ENCODE peak calls at places on chromosomes 2 and 18, in five cellular contexts. U, F, W, X and B are unnamed samples.
A peak's percentile ranks its signal among the peaks of the same experiment; 100 is the strongest.

GRCh38 chr2:216989335-216990129 is 129.7 kb upstream of the TNP1 start:
- DNase-seq in U (no peak), F (no peak), W (no peak), X (no peak), B (no peak)

GRCh38 chr2:233700028-233700635 is 7.4 kb downstream of the UGT1A6 start:
- DNase-seq in U (no peak), F (peak; percentile 74), W (no peak), X (no peak), B (peak; percentile 44)

GRCh38 chr2:54899576-54900200 is 150.6 kb downstream of the RTN4 start:
- DNase-seq in U (no peak), F (no peak), W (no peak), X (no peak), B (peak; percentile 25)

GRCh38 chr18:36194719-36195315 is 7.5 kb downstream of the MOCOS start:
- DNase-seq in U (no peak), F (no peak), W (no peak), X (no peak), B (no peak)

GRCh38 chr2:100730290-100730868 is 89.6 kb upstream of the NPAS2 start:
- DNase-seq in U (no peak), F (peak; percentile 74), W (no peak), X (peak; percentile 64), B (peak; percentile 76)

GRCh38 chr18:51342815-51343214 is 145.3 kb upstream of the MEX3C start:
- DNase-seq in U (no peak), F (no peak), W (no peak), X (no peak), B (peak; percentile 61)

GRCh38 chr2:20012282-20013060 is at the start of gene MATN3:
- DNase-seq in U (peak; percentile 25), F (peak; percentile 63), W (no peak), X (peak; percentile 39), B (peak; percentile 55)

GRCh38 chr2:206150631-206151030 is 8.6 kb downstream of the NDUFS1 start:
- DNase-seq in U (no peak), F (no peak), W (no peak), X (no peak), B (no peak)

GRCh38 chr2:128473175-128474013 is 154.7 kb upstream of the HS6ST1 start:
- DNase-seq in U (no peak), F (no peak), W (no peak), X (no peak), B (no peak)

GRCh38 chr2:175080479-175080878 is 75.3 kb upstream of the CHN1 start:
- DNase-seq in U (no peak), F (no peak), W (no peak), X (no peak), B (no peak)

GRCh38 chr2:64857581-64858471 is 131.4 kb upstream of the SLC1A4 start:
- DNase-seq in U (peak; percentile 83), F (no peak), W (no peak), X (no peak), B (no peak)

GRCh38 chr2:150274108-150274507 is 213.4 kb downstream of the RND3 start:
- DNase-seq in U (no peak), F (no peak), W (no peak), X (no peak), B (no peak)

GRCh38 chr2:3738454-3738853 is 35.1 kb downstream of the DCDC2C start:
- DNase-seq in U (no peak), F (no peak), W (no peak), X (peak; percentile 45), B (peak; percentile 30)

GRCh38 chr18:8299054-8299708 is 310.1 kb upstream of the RAB12 start:
- DNase-seq in U (no peak), F (no peak), W (no peak), X (no peak), B (no peak)

GRCh38 chr2:101076581-101076980 is 74.5 kb downstream of the RPL31 start:
- DNase-seq in U (no peak), F (no peak), W (no peak), X (no peak), B (no peak)

GRCh38 chr18:69636529-69637301 is 236.0 kb downstream of the DOK6 start:
- DNase-seq in U (no peak), F (no peak), W (no peak), X (peak; percentile 16), B (no peak)

GRCh38 chr2:58633576-58634365 is 392.6 kb upstream of the FANCL start:
- DNase-seq in U (no peak), F (no peak), W (no peak), X (no peak), B (no peak)

GRCh38 chr18:61400714-61401113 is 67.5 kb downstream of the CDH20 start:
- DNase-seq in U (no peak), F (no peak), W (no peak), X (no peak), B (no peak)

GRCh38 chr2:167596072-167596471 is 651.3 kb downstream of the STK39 start:
- DNase-seq in U (no peak), F (no peak), W (no peak), X (no peak), B (no peak)

GRCh38 chr2:136117909-136118818 is at the start of gene CXCR4:
- DNase-seq in U (no peak), F (peak; percentile 80), W (peak; percentile 37), X (peak; percentile 86), B (peak; percentile 83)

GRCh38 chr2:238439093-238439849 is 12.5 kb downstream of the ASB1 start:
- DNase-seq in U (no peak), F (peak; percentile 61), W (no peak), X (no peak), B (peak; percentile 84)

GRCh38 chr2:235609746-235610145 is 115.9 kb downstream of the AGAP1 start:
- DNase-seq in U (no peak), F (no peak), W (no peak), X (no peak), B (no peak)

GRCh38 chr2:30375915-30376314 is 71.1 kb upstream of the LCLAT1 start:
- DNase-seq in U (no peak), F (no peak), W (no peak), X (no peak), B (no peak)

GRCh38 chr18:55048892-55049291 is 89.6 kb upstream of the CCDC68 start:
- DNase-seq in U (no peak), F (no peak), W (no peak), X (no peak), B (no peak)

GRCh38 chr2:202161106-202161836 is 77.1 kb downstream of the SUMO1 start:
- DNase-seq in U (no peak), F (no peak), W (no peak), X (no peak), B (no peak)

GRCh38 chr2:57979158-57979557 is 67.4 kb upstream of the VRK2 start:
- DNase-seq in U (no peak), F (no peak), W (no peak), X (no peak), B (no peak)

GRCh38 chr18:76405761-76406356 is 89.2 kb downstream of the ZNF516 start:
- DNase-seq in U (peak; percentile 11), F (peak; percentile 63), W (peak; percentile 48), X (peak; percentile 46), B (peak; percentile 55)

GRCh38 chr2:233892793-233893192 is 24.4 kb upstream of the TRPM8 start:
- DNase-seq in U (no peak), F (no peak), W (no peak), X (no peak), B (peak; percentile 4)

GRCh38 chr2:164890533-164890932 is 48.9 kb upstream of the COBLL1 start:
- DNase-seq in U (peak; percentile 16), F (no peak), W (no peak), X (no peak), B (no peak)

GRCh38 chr2:26778507-26778906 is 7.3 kb upstream of the CENPA start:
- DNase-seq in U (no peak), F (no peak), W (no peak), X (no peak), B (no peak)

DNA sequence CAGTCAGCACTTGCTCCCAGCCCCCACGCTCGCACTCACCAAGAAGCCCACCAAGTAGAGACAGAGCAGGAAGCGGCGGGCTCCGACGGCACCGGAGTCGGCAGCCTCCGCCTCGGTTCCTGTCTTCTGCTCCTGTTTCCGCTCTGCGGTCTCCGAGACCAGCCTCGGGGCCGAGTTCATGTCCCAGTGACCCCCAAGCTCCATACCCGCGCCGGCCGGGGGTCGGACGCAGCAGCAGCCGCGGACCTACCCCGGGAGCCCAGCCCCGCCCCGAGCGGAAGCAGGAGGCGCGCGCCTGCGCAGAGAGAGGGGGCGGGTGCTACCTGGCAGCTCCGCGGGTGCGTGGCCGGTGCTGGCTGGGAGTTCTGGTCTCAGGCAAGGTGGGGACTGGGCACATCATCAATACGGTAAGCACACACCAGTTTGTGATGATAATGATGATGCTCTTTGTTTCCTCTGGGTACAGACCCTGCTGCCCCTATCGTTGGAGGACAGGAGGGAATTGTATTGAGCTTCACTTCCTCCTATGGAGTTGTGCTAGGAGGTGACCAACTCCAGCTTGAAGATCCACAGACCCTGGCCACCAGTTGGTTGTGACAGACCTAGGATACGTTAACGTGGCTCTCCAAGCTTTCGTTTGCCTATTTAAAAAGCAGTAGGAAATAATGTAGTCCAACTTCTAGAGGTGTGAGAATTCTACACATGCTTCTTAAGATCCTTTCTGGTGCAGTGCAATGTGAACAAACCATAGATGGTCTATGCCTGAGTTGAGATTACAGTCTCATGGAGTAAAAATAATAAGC is 25.0 kb upstream of the TMEM182 start:
- DNase-seq in U (peak; percentile 79), F (peak; percentile 91), W (peak; percentile 57), X (peak; percentile 90), B (peak; percentile 89)
- TF ChIP-seq CTCF in U (no peak), F (no peak), W (no peak), X (no peak), B (no peak)

DNA sequence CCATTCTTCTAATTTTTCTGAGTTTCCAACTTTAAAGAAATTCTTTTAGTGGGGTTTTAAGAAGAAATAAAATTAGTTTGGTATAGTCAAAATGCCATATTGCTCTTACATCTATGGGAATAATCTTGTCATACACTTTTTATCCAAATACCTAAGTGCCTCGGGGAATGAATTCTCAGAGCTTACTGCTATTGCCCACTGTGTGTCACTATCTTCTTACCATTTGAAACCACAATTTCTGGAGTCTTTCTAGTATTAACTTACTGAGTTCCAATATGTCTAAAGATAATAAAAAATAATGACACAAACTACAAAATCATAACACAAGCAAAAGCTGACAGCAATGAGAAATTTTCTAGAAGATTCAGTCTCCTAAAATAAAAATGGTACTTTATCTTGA is 23.7 kb upstream of the DNAH6 start:
- DNase-seq in U (no peak), F (no peak), W (no peak), X (no peak), B (no peak)
- TF ChIP-seq CTCF in U (no peak), F (no peak), W (no peak), X (no peak), B (no peak)

DNA sequence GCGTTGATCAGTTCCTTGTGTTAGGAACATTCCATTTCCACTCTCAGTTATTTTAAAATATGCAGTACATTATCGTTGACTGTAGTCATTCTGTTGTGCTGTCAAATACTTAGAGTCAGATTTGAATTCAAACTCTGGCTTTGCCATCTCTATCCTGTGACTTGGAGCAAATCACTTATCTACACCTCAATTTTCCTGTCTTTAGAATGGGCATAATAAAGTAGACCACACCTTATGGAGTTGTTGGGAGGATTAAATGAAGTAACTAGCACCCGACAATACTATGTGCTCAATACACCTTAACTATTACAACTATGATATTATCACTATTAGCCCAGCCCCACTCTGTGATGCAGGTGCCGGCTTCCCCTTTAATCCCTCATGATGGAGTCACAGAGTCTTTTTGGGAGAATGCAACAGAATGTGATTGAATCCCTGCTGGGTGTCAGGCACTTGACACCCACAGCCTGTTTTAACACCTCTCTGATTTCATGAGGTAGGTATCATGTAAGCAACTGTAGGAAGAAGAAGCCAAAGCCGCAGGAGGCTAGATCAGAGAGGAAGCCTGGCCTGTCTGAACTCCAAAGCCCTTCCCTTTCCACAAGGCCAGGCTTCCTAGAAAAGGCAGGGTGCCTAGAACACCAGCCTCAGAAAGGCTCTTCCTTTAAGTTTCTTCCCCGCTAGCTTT is 308.4 kb downstream of the NAPG start:
- DNase-seq in U (no peak), F (no peak), W (no peak), X (no peak), B (no peak)
- TF ChIP-seq CTCF in U (no peak), F (no peak), W (no peak), X (no peak), B (no peak)

GRCh38 chr2:38748857-38749804 is 2.0 kb downstream of the SRSF7 start:
- DNase-seq in U (no peak), F (no peak), W (no peak), X (no peak), B (no peak)
- TF ChIP-seq CTCF in U (no peak), F (no peak), W (no peak), X (no peak), B (no peak)